ENCODE peak calls at places on chromosomes 1 and 21, in seven cellular contexts. V is heart left ventricle, K is esophagus muscularis mucosa, L is K562, C is lower lobe of right lung, Y is AG09309, Q is astrocyte of the spinal cord. R is an unnamed sample.

GRCh38 chr1:51973587-51974474 is 16.7 kb downstream of the RAB3B start:
- DNase-seq in V (no peak), K (no peak), L (no peak), C (no peak), Y (no peak), Q (peak; percentile 29), R (no peak)

GRCh38 chr1:68162761-68163160 is 69.6 kb downstream of the WLS start:
- DNase-seq in V (no peak), K (peak; percentile 55), L (peak; percentile 24), C (no peak), Y (no peak), Q (no peak), R (no peak)

GRCh38 chr21:36945496-36946138 is 20.9 kb downstream of the HLCS start:
- DNase-seq in V (no peak), K (no peak), L (peak; percentile 53), C (no peak), Y (peak; percentile 14), Q (no peak), R (no peak)

GRCh38 chr1:7536891-7537591 is 234.1 kb upstream of the VAMP3 start:
- DNase-seq in V (peak; percentile 24), K (no peak), L (no peak), C (peak; percentile 26), Y (no peak), Q (no peak), R (no peak)

GRCh38 chr21:16535100-16535418 is 805.3 kb downstream of the USP25 start:
- DNase-seq in V (peak; percentile 86), K (peak; percentile 94), L (no peak), C (peak; percentile 54), Y (peak; percentile 67), Q (peak; percentile 88), R (peak; percentile 56)

GRCh38 chr1:221780175-221780574 is 38.3 kb upstream of the DUSP10 start:
- DNase-seq in V (no peak), K (no peak), L (no peak), C (no peak), Y (no peak), Q (no peak), R (no peak)

GRCh38 chr1:247373721-247374141 is 42.1 kb upstream of the ZNF496 start:
- DNase-seq in V (no peak), K (no peak), L (peak; percentile 69), C (peak; percentile 55), Y (no peak), Q (peak; percentile 22), R (no peak)

GRCh38 chr1:113531321-113531720 is 141.0 kb downstream of the MAGI3 start:
- DNase-seq in V (no peak), K (no peak), L (no peak), C (no peak), Y (no peak), Q (no peak), R (no peak)

GRCh38 chr21:38359835-38360234 is 103.0 kb downstream of the KCNJ15 start:
- DNase-seq in V (no peak), K (no peak), L (no peak), C (no peak), Y (no peak), Q (no peak), R (no peak)

GRCh38 chr1:97461782-97462181 is 459.1 kb downstream of the DPYD start:
- DNase-seq in V (no peak), K (no peak), L (no peak), C (no peak), Y (no peak), Q (no peak), R (no peak)

GRCh38 chr1:159945483-159946241 is at the start of gene IGSF9:
- DNase-seq in V (peak; percentile 89), K (no peak), L (peak; percentile 89), C (peak; percentile 84), Y (no peak), Q (peak; percentile 80), R (peak; percentile 96)
- TF ChIP-seq CTCF in V (peak; percentile 79), K (peak; percentile 55), L (peak; percentile 72), C (peak; percentile 67), Y (peak; percentile 43), Q (peak; percentile 55), R (peak; percentile 69)

DNA sequence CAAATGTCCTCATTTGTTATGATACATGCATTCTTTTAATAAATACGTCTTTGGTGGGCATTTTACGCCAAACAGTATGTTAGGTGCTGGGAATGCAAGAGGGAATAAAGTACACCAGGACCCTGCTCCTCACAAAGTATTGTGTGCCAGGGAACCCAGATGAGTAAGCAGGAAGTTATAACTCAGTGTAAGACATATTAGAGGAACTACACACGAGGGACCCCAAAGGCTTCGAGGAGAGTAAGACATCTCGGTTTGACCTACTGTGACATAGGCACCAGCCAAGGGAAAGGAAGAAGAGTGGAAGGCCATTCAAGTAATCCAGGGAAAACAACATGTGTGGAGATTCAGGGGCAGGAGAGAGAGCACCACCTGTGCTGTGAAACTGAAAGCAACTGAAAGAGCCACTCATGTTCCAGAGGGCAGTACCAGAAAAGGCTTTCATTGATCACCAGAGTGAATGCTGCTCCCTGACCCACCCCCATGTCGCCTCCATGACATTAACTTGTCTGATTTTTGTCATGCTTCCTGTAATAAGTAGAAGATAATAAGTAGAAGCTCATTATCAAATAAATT is 542.5 kb upstream of the PKN2 start:
- DNase-seq in V (no peak), K (no peak), L (no peak), C (no peak), Y (no peak), Q (no peak), R (no peak)
- H3K4me3 ChIP-seq in V (no peak overlapping the region), K (no peak overlapping the region), L (no peak overlapping the region), C (no peak overlapping the region), Y (no peak overlapping the region), Q (no peak overlapping the region), R (no peak overlapping the region)

GRCh38 chr1:92080128-92080985 is at the start of gene BTBD8:
- DNase-seq in V (peak; percentile 82), K (peak; percentile 96), L (peak; percentile 83), C (peak; percentile 90), Y (peak; percentile 20), Q (peak; percentile 88), R (peak; percentile 73)
- TF ChIP-seq CTCF in V (no peak), K (no peak), L (peak; percentile 25), C (no peak), Y (peak; percentile 15), Q (no peak), R (no peak)

GRCh38 chr1:245577396-245578157 is 422.8 kb downstream of the KIF26B start:
- DNase-seq in V (no peak), K (no peak), L (no peak), C (no peak), Y (no peak), Q (no peak), R (no peak)
- H3K4me3 ChIP-seq in V (no peak overlapping the region), K (no peak overlapping the region), L (peak overlapping the region; percentile 14), C (no peak overlapping the region), Y (no peak overlapping the region), Q (no peak overlapping the region), R (no peak overlapping the region)

DNA sequence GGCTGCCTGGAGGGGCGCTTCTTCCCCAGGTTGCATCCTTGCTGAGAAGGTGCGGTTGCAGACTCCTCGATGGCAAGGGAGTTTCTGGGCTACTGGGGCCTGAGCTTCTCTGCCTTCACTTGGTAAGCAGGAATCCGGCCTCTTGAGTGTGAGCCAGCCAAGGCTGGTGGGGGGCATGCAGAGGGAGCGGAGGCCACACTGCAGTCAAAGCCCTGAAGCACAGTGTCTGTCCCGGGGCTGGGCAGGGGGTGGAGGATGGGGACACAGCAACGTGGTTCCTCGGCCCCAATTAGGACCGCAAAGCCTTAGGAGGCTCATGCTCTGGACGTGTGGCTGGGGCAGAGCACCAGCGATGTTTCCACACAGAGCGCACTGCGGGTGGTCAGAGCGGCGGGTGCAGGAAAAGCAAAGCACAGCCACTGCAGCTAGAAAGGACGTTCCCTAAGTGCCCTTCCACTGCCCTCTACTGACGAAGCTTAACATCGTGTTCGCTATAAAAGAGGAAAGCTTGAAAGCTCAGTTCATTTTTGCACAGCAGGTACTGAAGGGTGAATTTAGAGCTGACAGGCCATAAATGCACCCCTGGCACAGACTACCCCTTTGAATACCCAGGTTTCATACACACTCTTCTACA is 60.7 kb upstream of the COG2 start:
- DNase-seq in V (no peak), K (no peak), L (peak; percentile 40), C (no peak), Y (no peak), Q (no peak), R (no peak)
- TF ChIP-seq CTCF in V (no peak), K (no peak), L (peak; percentile 62), C (no peak), Y (no peak), Q (no peak), R (peak; percentile 53)

GRCh38 chr1:170555370-170555769 is 23.4 kb downstream of the GORAB start:
- DNase-seq in V (no peak), K (no peak), L (no peak), C (no peak), Y (no peak), Q (no peak), R (no peak)
- H3K4me3 ChIP-seq in V (no peak overlapping the region), K (no peak overlapping the region), L (no peak overlapping the region), C (no peak overlapping the region), Y (no peak overlapping the region), Q (no peak overlapping the region), R (no peak overlapping the region)

GRCh38 chr1:151737479-151737878 is 16.2 kb downstream of the RIIAD1 start:
- DNase-seq in V (no peak), K (no peak), L (no peak), C (no peak), Y (no peak), Q (no peak), R (no peak)

GRCh38 chr1:151741516-151741915 is 20.2 kb downstream of the RIIAD1 start:
- DNase-seq in V (no peak), K (no peak), L (no peak), C (no peak), Y (no peak), Q (no peak), R (no peak)

DNA sequence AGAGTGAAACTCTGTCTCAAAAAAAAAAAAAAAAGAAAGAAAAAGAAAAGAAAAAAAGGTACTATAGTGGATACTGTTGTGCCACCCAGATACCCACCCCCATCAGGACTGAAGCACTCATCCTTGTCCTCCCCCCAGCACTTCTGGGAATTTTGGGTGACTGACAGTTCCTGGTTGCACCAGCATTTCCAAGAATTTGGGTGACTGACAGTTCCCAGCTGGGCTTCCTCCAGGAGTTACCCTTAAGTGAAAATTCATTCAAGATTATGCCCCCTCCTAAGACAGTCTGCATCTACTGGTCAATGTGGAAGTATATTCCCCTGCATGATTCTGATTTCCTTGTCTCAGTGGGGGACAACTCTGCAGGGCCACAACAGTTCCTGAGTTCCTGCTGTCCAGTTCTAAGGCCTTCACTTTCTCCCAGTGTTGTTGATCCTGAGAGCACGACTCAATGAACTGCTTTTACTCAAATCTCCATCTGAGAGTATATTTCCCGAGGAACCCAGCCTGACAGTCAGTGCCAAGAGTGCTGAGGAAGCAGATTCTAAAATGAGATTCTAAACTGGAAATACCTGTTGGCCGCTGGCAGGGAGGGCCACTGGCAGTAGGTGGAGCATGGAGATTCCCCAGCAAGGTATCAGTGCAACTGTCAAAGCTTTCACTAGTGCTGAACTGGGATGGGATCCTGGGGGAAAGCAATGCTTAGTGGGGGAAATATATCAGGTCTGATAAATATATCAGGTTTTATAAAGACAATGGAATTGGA is 18.5 kb downstream of the RIIAD1 start:
- DNase-seq in V (no peak), K (no peak), L (peak; percentile 73), C (no peak), Y (no peak), Q (no peak), R (peak; percentile 93)
- TF ChIP-seq CTCF in V (no peak), K (no peak), L (no peak), C (no peak), Y (no peak), Q (no peak), R (peak; percentile 17)

R was measured in LNCaP clone FGC.